ENCODE peak calls at places on chromosomes 5 and 9, in seven cellular contexts. One of them, this sample, is unnamed.

GRCh38 chr5:39534701-39535100 is 109.9 kb upstream of the DAB2 start:
- DNase-seq in endothelial cell of umbilical vein: peak
- DNase-seq in K562: no peak
- DNase-seq in GM12878: no peak
- DNase-seq in HCT116: no peak
- DNase-seq in SK-N-SH: no peak
- DNase-seq in HepG2: no peak
- DNase-seq in this sample: no peak

GRCh38 chr5:172410160-172410559 is 44.2 kb downstream of the SH3PXD2B start:
- DNase-seq in endothelial cell of umbilical vein: no peak
- DNase-seq in K562: no peak
- DNase-seq in GM12878: peak
- DNase-seq in HCT116: no peak
- DNase-seq in SK-N-SH: no peak
- DNase-seq in HepG2: no peak
- DNase-seq in this sample: no peak

GRCh38 chr9:99433555-99433954 is 211.5 kb downstream of the SEC61B start:
- DNase-seq in endothelial cell of umbilical vein: peak
- DNase-seq in K562: peak
- DNase-seq in GM12878: peak
- DNase-seq in HCT116: peak
- DNase-seq in SK-N-SH: no peak
- DNase-seq in HepG2: peak
- DNase-seq in this sample: peak

GRCh38 chr9:18324928-18325327 is 149.0 kb upstream of the ADAMTSL1 start:
- DNase-seq in endothelial cell of umbilical vein: no peak
- DNase-seq in K562: no peak
- DNase-seq in GM12878: no peak
- DNase-seq in HCT116: no peak
- DNase-seq in SK-N-SH: no peak
- DNase-seq in HepG2: no peak
- DNase-seq in this sample: no peak

GRCh38 chr9:126607731-126608130 is 6.0 kb upstream of the LMX1B start:
- DNase-seq in endothelial cell of umbilical vein: no peak
- DNase-seq in K562: no peak
- DNase-seq in GM12878: no peak
- DNase-seq in HCT116: no peak
- DNase-seq in SK-N-SH: peak
- DNase-seq in HepG2: no peak
- DNase-seq in this sample: no peak

GRCh38 chr5:31407921-31408714 is 123.8 kb downstream of the DROSHA start:
- DNase-seq in endothelial cell of umbilical vein: peak
- DNase-seq in K562: no peak
- DNase-seq in GM12878: no peak
- DNase-seq in HCT116: no peak
- DNase-seq in SK-N-SH: no peak
- DNase-seq in HepG2: no peak
- DNase-seq in this sample: no peak

GRCh38 chr9:14158136-14158781 is 155.7 kb downstream of the NFIB start:
- DNase-seq in endothelial cell of umbilical vein: no peak
- DNase-seq in K562: no peak
- DNase-seq in GM12878: no peak
- DNase-seq in HCT116: no peak
- DNase-seq in SK-N-SH: no peak
- DNase-seq in HepG2: no peak
- DNase-seq in this sample: no peak

GRCh38 chr5:72749362-72749997 is 67.0 kb upstream of the TNPO1 start:
- DNase-seq in endothelial cell of umbilical vein: no peak
- DNase-seq in K562: no peak
- DNase-seq in GM12878: no peak
- DNase-seq in HCT116: no peak
- DNase-seq in SK-N-SH: no peak
- DNase-seq in HepG2: no peak
- DNase-seq in this sample: no peak

GRCh38 chr9:134186471-134187109 is 22.2 kb upstream of the RNU6ATAC start:
- DNase-seq in endothelial cell of umbilical vein: no peak
- DNase-seq in K562: peak
- DNase-seq in GM12878: no peak
- DNase-seq in HCT116: no peak
- DNase-seq in SK-N-SH: peak
- DNase-seq in HepG2: no peak
- DNase-seq in this sample: no peak

GRCh38 chr5:109610581-109610980 is 79.1 kb upstream of the MAN2A1 start:
- DNase-seq in endothelial cell of umbilical vein: no peak
- DNase-seq in K562: no peak
- DNase-seq in GM12878: no peak
- DNase-seq in HCT116: no peak
- DNase-seq in SK-N-SH: no peak
- DNase-seq in HepG2: no peak
- DNase-seq in this sample: no peak

GRCh38 chr9:138049085-138049778 is 171.7 kb downstream of the CACNA1B start:
- DNase-seq in endothelial cell of umbilical vein: no peak
- DNase-seq in K562: no peak
- DNase-seq in GM12878: no peak
- DNase-seq in HCT116: no peak
- DNase-seq in SK-N-SH: peak
- DNase-seq in HepG2: no peak
- DNase-seq in this sample: no peak

GRCh38 chr5:13567819-13568218 is 376.7 kb downstream of the DNAH5 start:
- DNase-seq in endothelial cell of umbilical vein: no peak
- DNase-seq in K562: no peak
- DNase-seq in GM12878: no peak
- DNase-seq in HCT116: no peak
- DNase-seq in SK-N-SH: no peak
- DNase-seq in HepG2: no peak
- DNase-seq in this sample: no peak

GRCh38 chr5:74233571-74233970 is 407.0 kb downstream of the ENC1 start:
- DNase-seq in endothelial cell of umbilical vein: peak
- DNase-seq in K562: no peak
- DNase-seq in GM12878: no peak
- DNase-seq in HCT116: no peak
- DNase-seq in SK-N-SH: no peak
- DNase-seq in HepG2: no peak
- DNase-seq in this sample: no peak

GRCh38 chr5:178496219-178496618 is 94.0 kb downstream of the COL23A1 start:
- DNase-seq in endothelial cell of umbilical vein: no peak
- DNase-seq in K562: no peak
- DNase-seq in GM12878: no peak
- DNase-seq in HCT116: no peak
- DNase-seq in SK-N-SH: no peak
- DNase-seq in HepG2: no peak
- DNase-seq in this sample: no peak

GRCh38 chr5:134979416-134979815 is 11.7 kb downstream of the CATSPER3 start:
- DNase-seq in endothelial cell of umbilical vein: no peak
- DNase-seq in K562: no peak
- DNase-seq in GM12878: no peak
- DNase-seq in HCT116: no peak
- DNase-seq in SK-N-SH: no peak
- DNase-seq in HepG2: no peak
- DNase-seq in this sample: no peak

GRCh38 chr9:109401169-109401989 is 80.5 kb upstream of the EPB41L4B start:
- DNase-seq in endothelial cell of umbilical vein: peak
- DNase-seq in K562: peak
- DNase-seq in GM12878: no peak
- DNase-seq in HCT116: peak
- DNase-seq in SK-N-SH: peak
- DNase-seq in HepG2: peak
- DNase-seq in this sample: peak

DNA sequence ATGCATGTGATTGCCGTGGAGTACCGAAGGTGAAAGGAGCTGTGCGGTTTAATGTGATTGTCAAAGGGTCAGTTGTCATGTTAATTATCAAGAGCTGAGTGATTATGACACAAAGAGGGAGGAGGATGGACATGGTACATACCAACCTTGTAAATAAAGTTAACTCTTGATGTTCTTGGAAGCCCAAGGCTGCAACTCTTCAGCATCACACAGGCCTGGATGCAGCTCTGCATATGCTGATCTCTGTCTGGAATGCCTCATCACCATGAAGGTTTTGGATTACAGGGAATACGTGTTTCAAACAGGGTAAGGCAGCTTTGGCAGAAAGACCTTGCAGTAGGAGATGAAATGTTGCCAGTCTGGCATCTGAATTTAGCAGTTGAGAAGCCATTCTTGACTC is 247.2 kb upstream of the ELAVL2 start:
- DNase-seq in endothelial cell of umbilical vein: no peak
- DNase-seq in K562: no peak
- DNase-seq in GM12878: no peak
- DNase-seq in HCT116: no peak
- DNase-seq in SK-N-SH: no peak
- DNase-seq in HepG2: no peak
- DNase-seq in this sample: no peak
- TF ChIP-seq MAX in endothelial cell of umbilical vein: no peak
- TF ChIP-seq MAX in K562: no peak
- TF ChIP-seq MAX in GM12878: no peak
- TF ChIP-seq MAX in HCT116: no peak
- TF ChIP-seq MAX in SK-N-SH: no peak
- TF ChIP-seq MAX in HepG2: no peak
- TF ChIP-seq MAX in this sample: no peak

GRCh38 chr9:7097785-7098420 is 340.1 kb downstream of the KDM4C start:
- DNase-seq in endothelial cell of umbilical vein: peak
- DNase-seq in K562: no peak
- DNase-seq in GM12878: no peak
- DNase-seq in HCT116: no peak
- DNase-seq in SK-N-SH: no peak
- DNase-seq in HepG2: no peak
- DNase-seq in this sample: no peak
- H2AFZ ChIP-seq in endothelial cell of umbilical vein: no peak
- H2AFZ ChIP-seq in K562: no peak
- H2AFZ ChIP-seq in GM12878: no peak
- H2AFZ ChIP-seq in HCT116: no peak
- H2AFZ ChIP-seq in SK-N-SH: no peak
- H2AFZ ChIP-seq in HepG2: no peak
- H2AFZ ChIP-seq in this sample: no peak

GRCh38 chr9:4353236-4353635 is 53.4 kb upstream of the GLIS3 start:
- DNase-seq in endothelial cell of umbilical vein: no peak
- DNase-seq in K562: no peak
- DNase-seq in GM12878: no peak
- DNase-seq in HCT116: no peak
- DNase-seq in SK-N-SH: no peak
- DNase-seq in HepG2: no peak
- DNase-seq in this sample: no peak
- TF ChIP-seq MAX in endothelial cell of umbilical vein: no peak
- TF ChIP-seq MAX in K562: no peak
- TF ChIP-seq MAX in GM12878: no peak
- TF ChIP-seq MAX in HCT116: no peak
- TF ChIP-seq MAX in SK-N-SH: no peak
- TF ChIP-seq MAX in HepG2: no peak
- TF ChIP-seq MAX in this sample: no peak

DNA sequence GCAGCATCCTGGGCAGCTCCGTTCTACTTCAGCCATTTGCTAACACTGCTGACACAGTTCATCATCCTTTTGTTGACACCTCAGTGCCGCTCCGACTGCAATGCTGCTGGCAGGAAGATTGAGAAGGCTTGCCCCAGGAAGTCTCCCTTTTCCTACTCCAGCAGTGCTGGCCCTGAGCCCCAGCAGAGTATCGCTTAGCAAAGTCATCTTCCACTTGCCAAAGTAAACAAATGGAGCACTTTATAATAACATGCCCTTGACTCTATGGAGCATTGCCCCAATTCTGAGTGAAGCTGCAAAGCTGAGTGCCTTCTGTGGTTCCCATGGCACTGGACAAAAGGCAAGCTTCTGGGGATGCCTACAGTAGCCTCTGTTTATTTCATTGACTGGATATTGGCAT is 32.2 kb downstream of the PRLR start:
- DNase-seq in endothelial cell of umbilical vein: peak
- DNase-seq in K562: no peak
- DNase-seq in GM12878: no peak
- DNase-seq in HCT116: no peak
- DNase-seq in SK-N-SH: peak
- DNase-seq in HepG2: peak
- DNase-seq in this sample: no peak
- H2AFZ ChIP-seq in endothelial cell of umbilical vein: no peak
- H2AFZ ChIP-seq in K562: no peak
- H2AFZ ChIP-seq in GM12878: no peak
- H2AFZ ChIP-seq in HCT116: no peak
- H2AFZ ChIP-seq in SK-N-SH: no peak
- H2AFZ ChIP-seq in HepG2: no peak
- H2AFZ ChIP-seq in this sample: no peak

GRCh38 chr9:70924905-70925547 is 196.4 kb downstream of the TRPM3 start:
- DNase-seq in endothelial cell of umbilical vein: peak
- DNase-seq in K562: peak
- DNase-seq in GM12878: no peak
- DNase-seq in HCT116: peak
- DNase-seq in SK-N-SH: peak
- DNase-seq in HepG2: peak
- DNase-seq in this sample: no peak
- TF ChIP-seq MAX in endothelial cell of umbilical vein: no peak
- TF ChIP-seq MAX in K562: no peak
- TF ChIP-seq MAX in GM12878: no peak
- TF ChIP-seq MAX in HCT116: no peak
- TF ChIP-seq MAX in SK-N-SH: no peak
- TF ChIP-seq MAX in HepG2: no peak
- TF ChIP-seq MAX in this sample: no peak

GRCh38 chr9:130042406-130042930 is 521 bp downstream of the FNBP1 start:
- DNase-seq in endothelial cell of umbilical vein: no peak
- DNase-seq in K562: peak
- DNase-seq in GM12878: no peak
- DNase-seq in HCT116: no peak
- DNase-seq in SK-N-SH: peak
- DNase-seq in HepG2: no peak
- DNase-seq in this sample: peak

GRCh38 chr9:130042931-130043653 is at the start of gene FNBP1:
- DNase-seq in endothelial cell of umbilical vein: peak
- DNase-seq in K562: peak
- DNase-seq in GM12878: no peak
- DNase-seq in HCT116: no peak
- DNase-seq in SK-N-SH: peak
- DNase-seq in HepG2: peak
- DNase-seq in this sample: peak

GRCh38 chr9:130041648-130042405 is 1.2 kb downstream of the FNBP1 start:
- DNase-seq in endothelial cell of umbilical vein: peak
- DNase-seq in K562: no peak
- DNase-seq in GM12878: no peak
- DNase-seq in HCT116: no peak
- DNase-seq in SK-N-SH: peak
- DNase-seq in HepG2: no peak
- DNase-seq in this sample: no peak

GRCh38 chr9:130045657-130046450 is 2.9 kb upstream of the FNBP1 start:
- DNase-seq in endothelial cell of umbilical vein: no peak
- DNase-seq in K562: no peak
- DNase-seq in GM12878: no peak
- DNase-seq in HCT116: no peak
- DNase-seq in SK-N-SH: no peak
- DNase-seq in HepG2: no peak
- DNase-seq in this sample: no peak

GRCh38 chr9:130043654-130044623 is 950 bp upstream of the FNBP1 start:
- DNase-seq in endothelial cell of umbilical vein: peak
- DNase-seq in K562: peak
- DNase-seq in GM12878: no peak
- DNase-seq in HCT116: no peak
- DNase-seq in SK-N-SH: peak
- DNase-seq in HepG2: peak
- DNase-seq in this sample: no peak
- H2AFZ ChIP-seq in endothelial cell of umbilical vein: peak
- H2AFZ ChIP-seq in K562: peak
- H2AFZ ChIP-seq in GM12878: peak
- H2AFZ ChIP-seq in HCT116: peak
- H2AFZ ChIP-seq in SK-N-SH: peak
- H2AFZ ChIP-seq in HepG2: no peak
- H2AFZ ChIP-seq in this sample: no peak